ENCODE peak calls at places on chromosomes 1 and 21, in eight cellular contexts. H, U, W, B, F, L, S and G are unnamed samples.

GRCh38 chr1:163614346-163614745 is 292.6 kb downstream of the NUF2 start:
- ATAC-seq in W (no peak), L (no peak), U (no peak), H (no peak), F (no peak), B (no peak), S (peak), G (no peak)

GRCh38 chr1:163191301-163191700 is 11.4 kb downstream of the RGS5 start:
- ATAC-seq in U (no peak), F (no peak), W (no peak), H (peak), B (no peak), S (no peak), L (no peak), G (no peak)

GRCh38 chr1:156001682-156002171 is 19.0 kb downstream of the SSR2 start:
- ATAC-seq in F (no peak), H (peak), U (peak), W (no peak), S (no peak), L (peak), B (peak), G (no peak)

GRCh38 chr1:168243200-168243599 is 17.4 kb downstream of the SFT2D2 start:
- ATAC-seq in S (no peak), H (no peak), B (peak), W (peak), U (no peak), F (peak), L (peak), G (peak)

GRCh38 chr1:236888903-236889302 is 93.8 kb downstream of the MTR start:
- ATAC-seq in L (no peak), B (no peak), H (no peak), S (no peak), W (no peak), U (no peak), F (no peak), G (no peak)

GRCh38 chr1:21378705-21379494 is 61.0 kb upstream of the NBPF3 start:
- ATAC-seq in H (no peak), L (peak), B (no peak), W (no peak), U (no peak), F (no peak), S (no peak), G (no peak)

GRCh38 chr1:214989341-214989740 is 93.2 kb upstream of the KCNK2 start:
- ATAC-seq in L (no peak), H (no peak), F (no peak), U (no peak), S (no peak), W (no peak), B (no peak), G (no peak)

GRCh38 chr1:6996371-6996770 is 211.1 kb downstream of the CAMTA1 start:
- ATAC-seq in S (no peak), U (no peak), F (no peak), L (no peak), W (no peak), H (peak), B (no peak), G (no peak)

GRCh38 chr1:40665335-40666171 is at the start of gene RIMS3:
- ATAC-seq in U (peak), F (peak), B (peak), L (peak), S (peak), W (peak), H (peak), G (peak)

GRCh38 chr1:17950728-17951127 is 156.9 kb upstream of the IGSF21 start:
- ATAC-seq in S (no peak), W (peak), U (no peak), F (no peak), H (no peak), L (peak), B (peak), G (no peak)

GRCh38 chr21:35239811-35240219 is 190.7 kb upstream of the RUNX1 start:
- ATAC-seq in F (no peak), W (no peak), S (no peak), U (no peak), L (peak), H (no peak), B (no peak), G (no peak)

GRCh38 chr1:26780344-26780957 is 7.3 kb upstream of the PIGV start:
- ATAC-seq in W (no peak), F (no peak), L (no peak), B (no peak), U (peak), H (no peak), S (no peak), G (no peak)

GRCh38 chr1:85444381-85444780 is 20.6 kb downstream of the DDAH1 start:
- ATAC-seq in U (no peak), L (no peak), W (no peak), H (no peak), F (no peak), B (no peak), S (no peak), G (no peak)

GRCh38 chr21:41321211-41321907 is 4.8 kb downstream of the FAM3B start:
- ATAC-seq in B (peak), F (no peak), S (no peak), H (peak), L (no peak), W (no peak), U (no peak), G (no peak)

GRCh38 chr1:152168535-152168868 is 9.5 kb upstream of the RPTN start:
- ATAC-seq in H (no peak), U (no peak), W (peak), B (no peak), L (no peak), F (no peak), S (no peak), G (peak)

GRCh38 chr1:228181635-228182034 is 16.0 kb downstream of the IBA57 start:
- ATAC-seq in H (no peak), U (no peak), B (no peak), L (no peak), S (no peak), F (no peak), W (no peak), G (no peak)

GRCh38 chr1:26705788-26706237 is 10.0 kb downstream of the ARID1A start:
- ATAC-seq in L (no peak), B (peak), W (peak), S (no peak), H (no peak), F (peak), U (peak), G (peak)

GRCh38 chr1:217403321-217403720 is 227.6 kb downstream of the GPATCH2 start:
- ATAC-seq in L (no peak), S (no peak), U (no peak), F (no peak), W (no peak), H (no peak), B (no peak), G (no peak)

GRCh38 chr1:99266731-99267130 is 2.4 kb downstream of the PLPPR4 start:
- ATAC-seq in S (no peak), W (no peak), H (no peak), F (no peak), U (no peak), B (no peak), L (no peak), G (no peak)

GRCh38 chr1:204108312-204109141 is 35.6 kb downstream of the SOX13 start:
- ATAC-seq in S (peak), B (peak), U (no peak), F (no peak), W (no peak), L (no peak), H (no peak), G (no peak)

GRCh38 chr1:232507571-232507970 is 122.4 kb downstream of the SIPA1L2 start:
- ATAC-seq in S (no peak), H (no peak), L (no peak), B (no peak), W (no peak), F (no peak), U (no peak), G (no peak)

GRCh38 chr1:65213271-65213905 is 65.4 kb downstream of the AK4 start:
- ATAC-seq in U (no peak), W (no peak), L (no peak), B (no peak), F (no peak), S (no peak), H (peak), G (no peak)

GRCh38 chr21:41678016-41678935 is 88.6 kb downstream of the RIPK4 start:
- ATAC-seq in F (peak), H (no peak), B (peak), U (peak), L (peak), S (peak), W (peak), G (no peak)

GRCh38 chr1:205274041-205274691 is 46.4 kb downstream of the TMCC2 start:
- ATAC-seq in L (no peak), W (no peak), S (peak), F (no peak), U (peak), H (peak), B (peak), G (no peak)

GRCh38 chr1:162193201-162193600 is 123.7 kb downstream of the NOS1AP start:
- ATAC-seq in S (no peak), B (no peak), U (peak), F (no peak), W (no peak), H (no peak), L (no peak), G (no peak)

GRCh38 chr21:37232274-37233018 is 34.7 kb downstream of the VPS26C start:
- ATAC-seq in U (no peak), F (no peak), H (peak), S (no peak), L (no peak), W (no peak), B (no peak), G (no peak)

GRCh38 chr1:150282558-150282958 is 204 bp downstream of the CIART start:
- ATAC-seq in W (no peak), B (no peak), F (peak), H (no peak), U (peak), S (peak), L (no peak), G (peak)
- H3K4me3 ChIP-seq in W (no peak), B (no peak), F (peak), H (peak), U (peak), S (peak), L (no peak), G (peak)

GRCh38 chr1:97902067-97902466 is 18.8 kb downstream of the DPYD start:
- ATAC-seq in B (no peak), H (no peak), F (no peak), S (no peak), W (no peak), U (no peak), L (no peak), G (no peak)

GRCh38 chr1:97898948-97899347 is 21.9 kb downstream of the DPYD start:
- ATAC-seq in L (no peak), S (no peak), U (no peak), F (no peak), H (no peak), W (no peak), B (no peak), G (no peak)

GRCh38 chr1:97904528-97904927 is 16.3 kb downstream of the DPYD start:
- ATAC-seq in H (peak), F (no peak), B (no peak), W (no peak), U (no peak), L (no peak), S (no peak), G (no peak)

GRCh38 chr1:97903626-97904025 is 17.2 kb downstream of the DPYD start:
- ATAC-seq in H (no peak), U (no peak), S (no peak), B (no peak), W (no peak), L (no peak), F (no peak), G (no peak)

DNA sequence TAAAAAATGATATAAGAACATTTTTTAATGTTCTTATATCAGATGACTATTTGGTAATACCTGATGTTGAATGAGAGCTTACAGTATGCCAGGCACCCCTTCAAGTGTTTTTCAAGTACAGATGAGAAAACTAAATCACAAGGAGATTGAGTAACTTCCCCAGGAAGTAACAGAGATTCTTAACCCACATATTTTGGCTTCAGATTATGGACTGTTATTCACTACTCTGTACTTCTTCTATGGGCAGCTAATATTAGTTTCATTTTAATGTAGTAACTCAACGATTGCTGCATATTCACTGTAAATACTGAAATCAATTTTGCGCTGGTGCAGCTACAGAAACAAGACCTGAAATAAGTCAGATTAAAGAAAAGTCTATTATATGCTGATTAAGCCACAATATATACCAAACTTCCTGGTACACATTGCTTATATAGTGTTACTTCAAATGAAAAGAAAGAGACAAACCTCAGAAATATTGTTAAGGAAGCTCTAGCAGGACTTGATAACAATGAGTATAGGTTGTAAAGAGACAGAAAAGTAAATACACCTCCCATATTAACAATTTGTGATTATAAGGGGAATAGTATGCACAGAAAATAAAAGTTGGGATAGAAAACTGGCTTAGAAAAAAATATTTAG is 19.7 kb downstream of the DPYD start:
- ATAC-seq in U (no peak), F (peak), S (no peak), H (no peak), B (no peak), W (no peak), L (no peak), G (peak)
- TF ChIP-seq POLR2AphosphoS5 in U (no peak), F (peak), S (no peak), H (no peak), B (no peak), W (no peak), L (no peak), G (no peak)

GRCh38 chr1:171513743-171514142 is 28.4 kb downstream of the PRRC2C start:
- ATAC-seq in B (no peak), H (no peak), W (no peak), F (no peak), L (no peak), U (no peak), S (no peak), G (no peak)

GRCh38 chr1:171515299-171515698 is 30.0 kb downstream of the PRRC2C start:
- ATAC-seq in L (no peak), W (no peak), U (no peak), H (peak), B (no peak), F (no peak), S (no peak), G (no peak)
- H3K4me3 ChIP-seq in L (no peak), W (no peak), U (no peak), H (no peak), B (no peak), F (no peak), S (no peak), G (no peak)

GRCh38 chr1:32241011-32241763 is 5.8 kb upstream of the FAM167B start:
- ATAC-seq in S (peak), W (peak), L (peak), B (peak), H (peak), U (peak), F (peak), G (peak)
- TF ChIP-seq POLR2AphosphoS5 in S (peak), W (peak), L (no peak), B (no peak), H (no peak), U (no peak), F (peak), G (no peak)

GRCh38 chr1:225883616-225884265 is 1.6 kb upstream of the TMEM63A start:
- ATAC-seq in F (no peak), S (no peak), U (no peak), H (no peak), W (peak), B (no peak), L (no peak), G (no peak)
- H3K4me3 ChIP-seq in F (no peak), S (peak), U (no peak), H (peak), W (peak), B (peak), L (no peak), G (peak)

GRCh38 chr1:16051039-16051438 is 7.5 kb downstream of the CLCNKB start:
- ATAC-seq in S (no peak), L (no peak), W (no peak), B (no peak), U (no peak), H (no peak), F (no peak), G (no peak)

GRCh38 chr1:16046865-16047264 is 3.3 kb downstream of the CLCNKB start:
- ATAC-seq in W (peak), B (peak), F (no peak), L (no peak), S (no peak), U (peak), H (peak), G (no peak)

GRCh38 chr1:16047791-16048475 is 4.4 kb downstream of the CLCNKB start:
- ATAC-seq in U (no peak), B (no peak), W (peak), L (no peak), H (no peak), F (no peak), S (peak), G (no peak)

GRCh38 chr1:16050328-16050727 is 6.7 kb downstream of the CLCNKB start:
- ATAC-seq in W (no peak), H (no peak), L (no peak), B (no peak), S (peak), U (no peak), F (no peak), G (no peak)

GRCh38 chr1:16048573-16049189 is 5.1 kb downstream of the CLCNKB start:
- ATAC-seq in B (no peak), H (peak), F (peak), W (peak), U (peak), L (peak), S (peak), G (peak)
- TF ChIP-seq POLR2AphosphoS5 in B (no peak), H (no peak), F (no peak), W (no peak), U (no peak), L (no peak), S (no peak), G (no peak)

DNA sequence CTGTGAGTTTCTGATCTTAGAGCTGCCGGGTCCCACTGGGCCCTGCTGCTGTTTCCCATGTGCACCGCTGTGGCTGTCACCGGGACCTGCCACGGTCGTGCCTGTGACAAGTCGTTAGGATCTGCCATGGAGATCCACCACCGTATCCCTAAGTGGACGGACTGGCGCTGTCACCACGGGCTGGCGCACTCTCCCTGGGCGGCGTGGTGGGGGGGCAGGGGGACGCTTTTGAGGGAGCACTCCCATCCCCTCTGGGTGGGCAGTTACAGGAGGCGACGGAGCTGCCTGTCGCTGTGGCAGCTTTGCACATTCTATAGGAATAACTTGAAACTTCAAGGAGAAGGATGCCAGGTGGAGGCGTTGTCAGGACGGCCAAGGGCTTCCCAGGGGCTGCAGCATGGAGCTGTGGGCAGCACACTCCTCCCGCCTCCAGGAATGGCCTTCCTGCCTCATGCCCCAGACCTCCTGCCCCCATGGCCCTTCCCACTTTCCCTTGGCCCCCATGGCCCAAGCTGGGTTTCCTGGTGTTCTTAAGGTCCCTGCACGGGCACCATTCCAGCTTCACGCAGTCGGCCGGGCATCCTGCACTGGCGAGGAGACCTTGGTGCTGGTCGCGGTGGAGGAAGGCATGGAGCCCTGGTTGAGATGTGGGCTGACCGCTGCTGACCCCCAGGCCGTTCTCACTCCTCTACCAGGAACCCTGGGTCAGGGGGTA is 85.2 kb downstream of the PRDM16 start:
- ATAC-seq in H (no peak), W (no peak), B (no peak), U (no peak), S (no peak), L (no peak), F (no peak), G (no peak)
- H3K4me3 ChIP-seq in H (no peak), W (no peak), B (no peak), U (no peak), S (no peak), L (no peak), F (no peak), G (no peak)

GRCh38 chr1:67723620-67724019 is 38.6 kb downstream of the GADD45A start:
- ATAC-seq in F (no peak), W (peak), H (peak), U (no peak), L (peak), S (no peak), B (no peak), G (peak)
- TF ChIP-seq POLR2AphosphoS5 in F (no peak), W (peak), H (no peak), U (no peak), L (no peak), S (no peak), B (no peak), G (no peak)

DNA sequence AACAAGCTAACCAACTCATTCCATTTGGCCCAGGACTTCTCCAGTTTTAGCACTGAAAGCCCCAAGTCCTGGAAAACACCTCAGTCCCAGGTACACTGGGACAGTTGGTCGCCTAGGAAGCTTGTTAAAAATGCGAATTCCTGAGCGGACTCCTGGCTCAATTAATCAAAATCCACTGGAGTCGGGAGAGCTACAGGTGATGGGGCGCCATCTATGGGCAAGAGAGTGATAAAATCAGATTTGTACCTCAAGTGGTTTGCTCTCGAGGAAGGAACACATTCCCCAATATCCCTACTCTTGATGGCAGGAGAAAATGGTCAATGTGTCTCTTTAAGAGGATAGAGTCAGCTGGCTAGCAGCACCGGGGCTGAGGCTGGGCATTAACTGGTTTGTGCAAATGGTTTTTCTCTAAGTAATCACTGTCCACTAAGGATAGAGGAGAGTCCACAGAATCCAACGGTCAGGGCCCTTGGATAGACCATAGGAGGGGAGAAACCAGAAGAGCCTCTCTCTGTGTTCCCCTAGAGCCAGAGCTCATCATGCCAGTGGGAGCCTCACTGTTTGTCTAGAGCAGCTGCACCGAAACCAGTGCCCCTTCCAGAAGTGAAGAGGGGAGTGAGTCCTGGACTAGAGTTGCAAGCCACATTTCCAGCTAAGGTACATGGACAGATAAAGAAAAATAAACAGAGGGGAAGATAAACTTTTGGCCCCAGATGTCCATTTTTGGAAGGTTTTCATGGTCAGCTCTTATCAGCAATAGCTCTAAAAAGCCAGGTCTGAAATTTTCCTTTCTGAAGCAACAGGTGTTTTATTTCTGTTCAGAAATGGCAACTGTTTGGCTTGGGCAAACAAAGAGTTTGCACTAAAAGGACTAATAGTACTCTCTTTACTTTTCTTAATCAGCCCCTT is 148.5 kb downstream of the TENT5C start:
- ATAC-seq in H (peak), B (peak), F (no peak), W (peak), L (peak), U (peak), S (peak), G (peak)
- H3K4me3 ChIP-seq in H (no peak), B (no peak), F (no peak), W (peak), L (no peak), U (no peak), S (no peak), G (no peak)